ENCODE peak calls at places on chromosomes 12 and 14, in ten cellular contexts. I, E, B, P, Z, V, M, G, X and J are unnamed samples.
A peak's percentile ranks its signal among the peaks of the same experiment; 100 is the strongest.

GRCh38 chr12:47312794-47313426 is 233.2 kb upstream of the AMIGO2 start:
- DNase-seq in E (no peak), I (no peak), X (no peak), Z (no peak), M (peak; percentile 30), V (no peak), P (no peak), B (no peak), G (no peak), J (no peak)

GRCh38 chr12:3553681-3554546 is 62.9 kb downstream of the PRMT8 start:
- DNase-seq in X (no peak), E (no peak), V (no peak), M (no peak), I (peak; percentile 83), P (no peak), G (no peak), B (no peak), Z (no peak), J (no peak)

GRCh38 chr14:101843665-101844064 is 82.2 kb downstream of the PPP2R5C start:
- DNase-seq in X (no peak), M (no peak), I (no peak), G (peak; percentile 11), E (no peak), P (peak; percentile 21), V (no peak), Z (no peak), B (peak; percentile 57), J (no peak)

GRCh38 chr14:33957299-33957698 is 6.4 kb upstream of the EGLN3 start:
- DNase-seq in M (no peak), X (no peak), B (no peak), I (no peak), Z (no peak), P (no peak), V (no peak), G (no peak), E (no peak), J (no peak)

GRCh38 chr12:46896680-46897079 is 70.9 kb upstream of the SLC38A4 start:
- DNase-seq in G (no peak), X (no peak), B (no peak), V (no peak), M (no peak), Z (no peak), E (no peak), P (no peak), I (no peak), J (no peak)

GRCh38 chr12:76374395-76375020 is 26.3 kb upstream of the BBS10 start:
- DNase-seq in M (no peak), P (peak; percentile 57), I (no peak), Z (no peak), X (peak; percentile 79), B (no peak), E (no peak), G (peak; percentile 17), V (no peak), J (no peak)

GRCh38 chr12:81809829-81810595 is 50.9 kb upstream of the PPFIA2 start:
- DNase-seq in B (no peak), I (no peak), E (no peak), Z (no peak), X (no peak), V (no peak), G (no peak), M (no peak), P (no peak), J (no peak)

GRCh38 chr12:51923506-51924365 is 16.4 kb downstream of the ACVRL1 start:
- DNase-seq in B (peak; percentile 55), X (no peak), E (peak; percentile 72), P (peak; percentile 22), G (peak; percentile 20), V (peak; percentile 85), M (peak; percentile 67), Z (peak; percentile 72), I (peak; percentile 93), J (no peak)

GRCh38 chr14:63692309-63693020 is 35.4 kb downstream of the SGPP1 start:
- DNase-seq in V (no peak), G (no peak), X (peak; percentile 31), I (no peak), Z (no peak), E (no peak), M (no peak), P (no peak), B (no peak), J (no peak)

GRCh38 chr12:56158926-56159461 is 835 bp downstream of the MYL6 start:
- DNase-seq in P (peak; percentile 67), Z (peak; percentile 67), G (peak; percentile 89), V (peak; percentile 88), M (peak; percentile 78), B (peak; percentile 34), X (peak; percentile 58), E (peak; percentile 88), I (peak; percentile 89), J (peak; percentile 71)

GRCh38 chr12:94516985-94517384 is 57.3 kb upstream of the CEP83 start:
- DNase-seq in E (no peak), Z (no peak), G (no peak), P (no peak), I (no peak), V (no peak), M (no peak), B (no peak), X (peak; percentile 39), J (no peak)

GRCh38 chr12:85804663-85805062 is 31.5 kb downstream of the RASSF9 start:
- DNase-seq in P (no peak), Z (no peak), G (no peak), M (no peak), X (no peak), E (no peak), I (no peak), V (no peak), B (no peak), J (peak; percentile 36)

GRCh38 chr14:52950898-52951729 is at the start of gene FERMT2:
- DNase-seq in B (no peak), G (peak; percentile 91), Z (peak; percentile 90), M (peak; percentile 94), E (peak; percentile 93), V (peak; percentile 94), X (peak; percentile 82), P (peak; percentile 83), I (peak; percentile 96), J (peak; percentile 71)

GRCh38 chr12:76535170-76535569 is 24.4 kb downstream of the OSBPL8 start:
- DNase-seq in E (no peak), X (no peak), I (no peak), B (no peak), V (no peak), M (no peak), P (no peak), Z (no peak), G (no peak), J (no peak)

GRCh38 chr14:55976619-55977018 is 141.6 kb upstream of the PELI2 start:
- DNase-seq in X (no peak), P (peak; percentile 33), G (no peak), B (no peak), I (no peak), Z (no peak), M (peak; percentile 13), E (no peak), V (no peak), J (no peak)

GRCh38 chr12:67534671-67535070 is 113.9 kb upstream of the DYRK2 start:
- DNase-seq in P (peak; percentile 75), E (no peak), G (peak; percentile 91), I (no peak), B (no peak), M (peak; percentile 22), Z (no peak), X (peak; percentile 70), V (no peak), J (peak; percentile 77)

GRCh38 chr14:54440454-54440853 is 720 bp downstream of the CNIH1 start:
- DNase-seq in G (no peak), E (no peak), Z (no peak), M (peak; percentile 8), I (no peak), X (peak; percentile 10), P (no peak), B (no peak), V (no peak), J (no peak)

GRCh38 chr12:6229823-6230222 is 29.6 kb downstream of the CD9 start:
- DNase-seq in V (no peak), E (peak; percentile 59), P (peak; percentile 76), G (peak; percentile 97), X (peak; percentile 97), M (peak; percentile 84), I (no peak), Z (no peak), B (no peak), J (no peak)

DNA sequence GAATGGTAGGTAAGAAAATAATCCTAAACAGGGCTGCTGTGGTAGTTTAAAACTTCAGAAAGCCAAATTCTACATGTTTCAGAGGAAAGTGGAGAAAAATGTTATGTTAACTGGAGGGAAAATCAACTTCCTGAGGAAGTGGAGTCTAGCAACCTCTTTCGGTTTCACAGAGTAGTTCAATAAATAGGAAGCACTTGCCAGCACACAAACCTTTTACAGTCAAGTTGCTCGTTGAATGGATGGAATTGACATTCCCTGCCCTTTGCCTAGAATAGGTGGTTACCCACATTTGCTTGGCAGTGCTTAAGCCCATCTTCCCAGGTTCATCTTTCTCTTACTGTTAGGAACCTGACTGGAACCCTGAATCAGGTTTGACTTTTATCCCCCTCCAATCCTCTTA is 15.9 kb downstream of the ANKRD13A start:
- DNase-seq in P (no peak), G (no peak), V (no peak), M (no peak), B (no peak), X (no peak), I (no peak), Z (no peak), E (no peak), J (no peak)
- H3K27ac ChIP-seq in P (no peak overlapping the region), G (no peak overlapping the region), V (peak overlapping the region; percentile 15), M (no peak overlapping the region), B (peak overlapping the region; percentile 26), X (no peak overlapping the region), I (no peak overlapping the region), Z (no peak overlapping the region), E (no peak overlapping the region), J (no peak overlapping the region)

GRCh38 chr14:104726600-104727451 is 2.8 kb downstream of the ADSS1 start:
- DNase-seq in M (no peak), B (no peak), V (no peak), P (no peak), X (no peak), E (no peak), G (no peak), Z (peak; percentile 62), I (peak; percentile 79), J (no peak)
- TF ChIP-seq CTCF in M (no peak), B (no peak), V (no peak), P (peak; percentile 24), X (no peak), E (no peak), G (peak; percentile 11), Z (peak; percentile 21), I (peak; percentile 63), J (no peak)

DNA sequence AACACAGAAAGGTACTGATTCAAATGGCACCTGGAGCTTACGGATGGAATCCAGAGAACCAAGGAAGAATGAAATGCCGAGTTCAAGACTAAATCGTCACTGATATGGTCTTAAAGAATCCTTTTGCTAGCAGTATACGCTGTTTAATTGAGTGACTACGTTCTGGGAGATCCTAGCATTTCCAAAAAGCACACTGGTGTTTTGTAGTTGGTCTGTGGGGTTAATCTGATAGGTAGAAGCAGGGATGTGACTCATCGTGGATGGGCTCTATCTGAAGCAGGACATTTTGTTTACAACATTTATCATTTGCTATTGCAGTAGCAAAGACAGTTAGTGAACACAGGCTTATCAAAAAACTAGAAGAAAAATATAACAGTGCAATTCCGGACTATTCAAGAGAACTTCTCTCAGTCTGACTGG is 169.2 kb upstream of the HMGA2 start:
- DNase-seq in I (no peak), E (no peak), B (no peak), X (peak; percentile 81), P (peak; percentile 32), G (peak; percentile 76), V (no peak), Z (no peak), M (no peak), J (no peak)
- H3K27ac ChIP-seq in I (no peak overlapping the region), E (no peak overlapping the region), B (no peak overlapping the region), X (peak overlapping the region; percentile 42), P (peak overlapping the region; percentile 99), G (no peak overlapping the region), V (no peak overlapping the region), Z (no peak overlapping the region), M (no peak overlapping the region), J (no peak overlapping the region)

GRCh38 chr12:122244565-122245371 is 18.9 kb upstream of the DIABLO start:
- DNase-seq in E (no peak), M (no peak), I (no peak), P (no peak), G (no peak), V (no peak), X (no peak), B (peak; percentile 29), Z (no peak), J (peak; percentile 34)
- TF ChIP-seq CTCF in E (no peak), M (no peak), I (no peak), P (no peak), G (no peak), V (no peak), X (no peak), B (no peak), Z (no peak), J (no peak)